ENCODE peak calls at places on chromosomes 7 and 10, in six cellular contexts. One of them, this sample, is unnamed.

GRCh38 chr7:29284586-29285450 is 90.2 kb downstream of the CHN2 start:
- DNase-seq in colonic mucosa: no peak
- DNase-seq in fibroblast of the aortic adventitia: no peak
- DNase-seq in ascending aorta: no peak
- DNase-seq in body of pancreas: no peak
- DNase-seq in endodermal cell: no peak
- DNase-seq in this sample: no peak

GRCh38 chr7:129122086-129122750 is 22.3 kb upstream of the TSPAN33 start:
- DNase-seq in colonic mucosa: no peak
- DNase-seq in fibroblast of the aortic adventitia: no peak
- DNase-seq in ascending aorta: no peak
- DNase-seq in body of pancreas: no peak
- DNase-seq in endodermal cell: no peak
- DNase-seq in this sample: peak; percentile 83

GRCh38 chr7:42691030-42691639 is 220.7 kb downstream of the C7orf25 start:
- DNase-seq in colonic mucosa: peak; percentile 27
- DNase-seq in fibroblast of the aortic adventitia: peak; percentile 77
- DNase-seq in ascending aorta: no peak
- DNase-seq in body of pancreas: no peak
- DNase-seq in endodermal cell: peak; percentile 82
- DNase-seq in this sample: no peak

GRCh38 chr10:77983384-77984341 is 45.7 kb downstream of the POLR3A start:
- DNase-seq in colonic mucosa: no peak
- DNase-seq in fibroblast of the aortic adventitia: peak; percentile 68
- DNase-seq in ascending aorta: no peak
- DNase-seq in body of pancreas: no peak
- DNase-seq in endodermal cell: no peak
- DNase-seq in this sample: no peak

GRCh38 chr7:44969701-44970494 is 8.9 kb downstream of the MYO1G start:
- DNase-seq in colonic mucosa: no peak
- DNase-seq in fibroblast of the aortic adventitia: no peak
- DNase-seq in ascending aorta: no peak
- DNase-seq in body of pancreas: no peak
- DNase-seq in endodermal cell: peak; percentile 37
- DNase-seq in this sample: no peak

GRCh38 chr10:69069090-69070042 is 18.5 kb upstream of the SRGN start:
- DNase-seq in colonic mucosa: no peak
- DNase-seq in fibroblast of the aortic adventitia: no peak
- DNase-seq in ascending aorta: no peak
- DNase-seq in body of pancreas: no peak
- DNase-seq in endodermal cell: no peak
- DNase-seq in this sample: no peak

GRCh38 chr7:66950763-66951162 is 29.7 kb downstream of the TMEM248 start:
- DNase-seq in colonic mucosa: no peak
- DNase-seq in fibroblast of the aortic adventitia: no peak
- DNase-seq in ascending aorta: no peak
- DNase-seq in body of pancreas: no peak
- DNase-seq in endodermal cell: no peak
- DNase-seq in this sample: no peak

GRCh38 chr10:33248638-33249037 is 85.8 kb downstream of the NRP1 start:
- DNase-seq in colonic mucosa: no peak
- DNase-seq in fibroblast of the aortic adventitia: peak; percentile 75
- DNase-seq in ascending aorta: no peak
- DNase-seq in body of pancreas: no peak
- DNase-seq in endodermal cell: no peak
- DNase-seq in this sample: no peak

GRCh38 chr10:13894412-13895093 is 307.8 kb downstream of the PRPF18 start:
- DNase-seq in colonic mucosa: no peak
- DNase-seq in fibroblast of the aortic adventitia: peak; percentile 36
- DNase-seq in ascending aorta: no peak
- DNase-seq in body of pancreas: no peak
- DNase-seq in endodermal cell: peak; percentile 63
- DNase-seq in this sample: no peak

GRCh38 chr10:111511751-111512150 is 434.9 kb downstream of the ADRA2A start:
- DNase-seq in colonic mucosa: no peak
- DNase-seq in fibroblast of the aortic adventitia: no peak
- DNase-seq in ascending aorta: no peak
- DNase-seq in body of pancreas: no peak
- DNase-seq in endodermal cell: peak; percentile 68
- DNase-seq in this sample: no peak

GRCh38 chr10:75646931-75647330 is 215.5 kb downstream of the LRMDA start:
- DNase-seq in colonic mucosa: no peak
- DNase-seq in fibroblast of the aortic adventitia: no peak
- DNase-seq in ascending aorta: no peak
- DNase-seq in body of pancreas: no peak
- DNase-seq in endodermal cell: no peak
- DNase-seq in this sample: no peak

GRCh38 chr7:19111474-19112143 is 5.8 kb downstream of the TWIST1 start:
- DNase-seq in colonic mucosa: no peak
- DNase-seq in fibroblast of the aortic adventitia: peak; percentile 40
- DNase-seq in ascending aorta: no peak
- DNase-seq in body of pancreas: no peak
- DNase-seq in endodermal cell: no peak
- DNase-seq in this sample: no peak

GRCh38 chr7:19113855-19114590 is 3.4 kb downstream of the TWIST1 start:
- DNase-seq in colonic mucosa: no peak
- DNase-seq in fibroblast of the aortic adventitia: peak; percentile 66
- DNase-seq in ascending aorta: no peak
- DNase-seq in body of pancreas: no peak
- DNase-seq in endodermal cell: no peak
- DNase-seq in this sample: no peak

GRCh38 chr7:19110778-19111175 is 6.7 kb downstream of the TWIST1 start:
- DNase-seq in colonic mucosa: no peak
- DNase-seq in fibroblast of the aortic adventitia: no peak
- DNase-seq in ascending aorta: no peak
- DNase-seq in body of pancreas: no peak
- DNase-seq in endodermal cell: peak; percentile 55
- DNase-seq in this sample: no peak

GRCh38 chr7:19113001-19113349 is 4.5 kb downstream of the TWIST1 start:
- DNase-seq in colonic mucosa: no peak
- DNase-seq in fibroblast of the aortic adventitia: no peak
- DNase-seq in ascending aorta: no peak
- DNase-seq in body of pancreas: no peak
- DNase-seq in endodermal cell: no peak
- DNase-seq in this sample: no peak

DNA sequence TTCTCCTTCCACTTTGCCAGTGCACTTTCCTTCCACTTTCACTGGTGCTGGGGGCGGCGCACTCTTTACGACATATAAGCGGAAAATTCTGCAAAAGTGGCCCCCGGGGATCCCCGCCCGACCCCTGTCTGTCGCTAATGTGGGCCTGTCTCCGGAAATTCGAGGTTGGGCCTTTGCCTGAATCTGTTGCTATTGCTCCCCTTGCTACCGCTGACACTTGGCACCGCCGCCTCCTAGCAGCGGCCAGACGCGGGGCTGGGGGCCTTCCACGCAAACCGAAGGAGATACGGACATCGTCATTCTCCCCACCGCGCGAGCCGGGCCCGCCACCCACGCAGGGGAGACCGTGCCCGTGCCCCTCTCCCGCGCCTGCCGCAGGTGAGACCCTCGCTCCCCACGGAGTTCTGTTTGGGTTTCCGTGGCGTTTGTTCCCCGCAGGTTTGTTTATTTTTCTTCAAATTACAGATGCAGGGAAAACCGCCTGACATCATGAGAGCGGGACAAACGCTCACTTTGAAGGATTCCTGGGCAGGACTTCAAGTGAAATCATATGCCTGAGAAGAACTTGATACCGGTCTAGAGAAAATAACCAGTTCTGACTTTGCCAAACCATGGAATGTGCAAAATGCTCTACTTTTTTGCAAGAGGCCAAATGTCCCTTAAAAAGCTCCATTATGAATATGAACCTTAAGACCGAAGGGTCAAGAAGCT is 5.0 kb downstream of the TWIST1 start:
- DNase-seq in colonic mucosa: no peak
- DNase-seq in fibroblast of the aortic adventitia: peak; percentile 89
- DNase-seq in ascending aorta: no peak
- DNase-seq in body of pancreas: no peak
- DNase-seq in endodermal cell: peak; percentile 65
- DNase-seq in this sample: no peak
- TF ChIP-seq CTCF in colonic mucosa: no peak
- TF ChIP-seq CTCF in fibroblast of the aortic adventitia: no peak
- TF ChIP-seq CTCF in ascending aorta: no peak
- TF ChIP-seq CTCF in body of pancreas: no peak
- TF ChIP-seq CTCF in endodermal cell: no peak
- TF ChIP-seq CTCF in this sample: no peak

GRCh38 chr10:67506757-67507091 is 189.3 kb downstream of the CTNNA3 start:
- DNase-seq in colonic mucosa: no peak
- DNase-seq in fibroblast of the aortic adventitia: no peak
- DNase-seq in ascending aorta: no peak
- DNase-seq in body of pancreas: no peak
- DNase-seq in endodermal cell: no peak
- DNase-seq in this sample: no peak
- H3K4me3 ChIP-seq in colonic mucosa: no peak overlapping the region
- H3K4me3 ChIP-seq in fibroblast of the aortic adventitia: no peak overlapping the region
- H3K4me3 ChIP-seq in ascending aorta: no peak overlapping the region
- H3K4me3 ChIP-seq in body of pancreas: no peak overlapping the region
- H3K4me3 ChIP-seq in endodermal cell: no peak overlapping the region
- H3K4me3 ChIP-seq in this sample: no peak overlapping the region

GRCh38 chr7:39810710-39811109 is 139.3 kb upstream of the CDK13 start:
- DNase-seq in colonic mucosa: no peak
- DNase-seq in fibroblast of the aortic adventitia: no peak
- DNase-seq in ascending aorta: no peak
- DNase-seq in body of pancreas: no peak
- DNase-seq in endodermal cell: no peak
- DNase-seq in this sample: no peak

GRCh38 chr7:39811161-39811614 is 138.9 kb upstream of the CDK13 start:
- DNase-seq in colonic mucosa: no peak
- DNase-seq in fibroblast of the aortic adventitia: peak; percentile 60
- DNase-seq in ascending aorta: no peak
- DNase-seq in body of pancreas: no peak
- DNase-seq in endodermal cell: no peak
- DNase-seq in this sample: no peak

GRCh38 chr7:39810204-39810642 is 139.8 kb upstream of the CDK13 start:
- DNase-seq in colonic mucosa: no peak
- DNase-seq in fibroblast of the aortic adventitia: no peak
- DNase-seq in ascending aorta: no peak
- DNase-seq in body of pancreas: no peak
- DNase-seq in endodermal cell: peak; percentile 57
- DNase-seq in this sample: no peak
- TF ChIP-seq CTCF in colonic mucosa: no peak
- TF ChIP-seq CTCF in fibroblast of the aortic adventitia: no peak
- TF ChIP-seq CTCF in ascending aorta: no peak
- TF ChIP-seq CTCF in body of pancreas: no peak
- TF ChIP-seq CTCF in endodermal cell: peak; percentile 40
- TF ChIP-seq CTCF in this sample: no peak

GRCh38 chr10:59907918-59908807 is 1.8 kb upstream of the CCDC6 start:
- DNase-seq in colonic mucosa: peak; percentile 86
- DNase-seq in fibroblast of the aortic adventitia: peak; percentile 91
- DNase-seq in ascending aorta: no peak
- DNase-seq in body of pancreas: peak; percentile 75
- DNase-seq in endodermal cell: peak; percentile 89
- DNase-seq in this sample: no peak

GRCh38 chr10:59905735-59906416 is 480 bp downstream of the CCDC6 start:
- DNase-seq in colonic mucosa: no peak
- DNase-seq in fibroblast of the aortic adventitia: no peak
- DNase-seq in ascending aorta: no peak
- DNase-seq in body of pancreas: no peak
- DNase-seq in endodermal cell: no peak
- DNase-seq in this sample: no peak

GRCh38 chr10:59906417-59907202 is at the start of gene CCDC6:
- DNase-seq in colonic mucosa: peak; percentile 95
- DNase-seq in fibroblast of the aortic adventitia: peak; percentile 88
- DNase-seq in ascending aorta: peak; percentile 68
- DNase-seq in body of pancreas: peak; percentile 95
- DNase-seq in endodermal cell: peak; percentile 97
- DNase-seq in this sample: peak; percentile 72

GRCh38 chr10:59907537-59907917 is 1.2 kb upstream of the CCDC6 start:
- DNase-seq in colonic mucosa: no peak
- DNase-seq in fibroblast of the aortic adventitia: no peak
- DNase-seq in ascending aorta: no peak
- DNase-seq in body of pancreas: no peak
- DNase-seq in endodermal cell: no peak
- DNase-seq in this sample: no peak

GRCh38 chr10:59908808-59909143 is 2.4 kb upstream of the CCDC6 start:
- DNase-seq in colonic mucosa: no peak
- DNase-seq in fibroblast of the aortic adventitia: no peak
- DNase-seq in ascending aorta: no peak
- DNase-seq in body of pancreas: no peak
- DNase-seq in endodermal cell: no peak
- DNase-seq in this sample: no peak
- H3K4me3 ChIP-seq in colonic mucosa: peak overlapping the region; percentile 27
- H3K4me3 ChIP-seq in fibroblast of the aortic adventitia: peak overlapping the region; percentile 60
- H3K4me3 ChIP-seq in ascending aorta: no peak overlapping the region
- H3K4me3 ChIP-seq in body of pancreas: no peak overlapping the region
- H3K4me3 ChIP-seq in endodermal cell: peak overlapping the region; percentile 88
- H3K4me3 ChIP-seq in this sample: no peak overlapping the region

GRCh38 chr10:34489973-34490372 is 325.1 kb downstream of the PARD3 start:
- DNase-seq in colonic mucosa: no peak
- DNase-seq in fibroblast of the aortic adventitia: peak; percentile 61
- DNase-seq in ascending aorta: no peak
- DNase-seq in body of pancreas: no peak
- DNase-seq in endodermal cell: no peak
- DNase-seq in this sample: no peak
- TF ChIP-seq CTCF in colonic mucosa: no peak
- TF ChIP-seq CTCF in fibroblast of the aortic adventitia: no peak
- TF ChIP-seq CTCF in ascending aorta: no peak
- TF ChIP-seq CTCF in body of pancreas: no peak
- TF ChIP-seq CTCF in endodermal cell: no peak
- TF ChIP-seq CTCF in this sample: no peak

DNA sequence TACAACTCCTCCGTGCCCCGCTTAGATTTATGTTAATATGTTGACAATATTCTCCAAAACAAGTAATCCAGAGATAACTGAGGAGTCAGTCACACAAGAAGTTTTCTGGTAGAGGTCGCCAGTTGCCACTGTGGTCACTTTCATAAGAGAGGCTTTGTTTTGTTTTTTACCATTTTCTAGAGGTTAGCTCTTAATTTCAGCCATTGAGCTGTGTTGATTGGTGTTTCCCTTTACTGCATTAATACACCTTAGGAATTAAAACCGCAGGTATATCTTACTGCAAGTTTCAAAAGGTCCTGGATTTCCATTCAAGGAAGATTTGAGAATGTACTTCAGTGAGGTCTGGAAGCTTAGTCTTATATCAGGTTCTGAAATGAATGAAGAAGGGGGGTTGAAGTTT is 3.5 kb downstream of the BMI1 start:
- DNase-seq in colonic mucosa: no peak
- DNase-seq in fibroblast of the aortic adventitia: no peak
- DNase-seq in ascending aorta: no peak
- DNase-seq in body of pancreas: no peak
- DNase-seq in endodermal cell: no peak
- DNase-seq in this sample: no peak
- H3K4me3 ChIP-seq in colonic mucosa: no peak overlapping the region
- H3K4me3 ChIP-seq in fibroblast of the aortic adventitia: no peak overlapping the region
- H3K4me3 ChIP-seq in ascending aorta: peak overlapping the region; percentile 46
- H3K4me3 ChIP-seq in body of pancreas: no peak overlapping the region
- H3K4me3 ChIP-seq in endodermal cell: peak overlapping the region; percentile 80
- H3K4me3 ChIP-seq in this sample: no peak overlapping the region